ENCODE peak calls at places on chromosomes 13 and 19, in four cellular contexts. L, I, C and O are unnamed samples.

GRCh38 chr19:41696402-41697197 is 8.5 kb upstream of the CEACAM7 start:
- DNase-seq in L (no peak), I (no peak), C (no peak), O (no peak)

GRCh38 chr13:90708159-90708558 is 639.3 kb upstream of the MIR17HG start:
- DNase-seq in L (no peak), I (no peak), C (no peak), O (no peak)

GRCh38 chr13:97205971-97206370 is 16.2 kb upstream of the MBNL2 start:
- DNase-seq in L (no peak), I (no peak), C (no peak), O (no peak)

GRCh38 chr19:14150041-14150769 is 13.8 kb upstream of the ASF1B start:
- DNase-seq in L (peak), I (no peak), C (no peak), O (no peak)

GRCh38 chr13:101473458-101473857 is 21.0 kb downstream of the ITGBL1 start:
- DNase-seq in L (no peak), I (no peak), C (no peak), O (no peak)

GRCh38 chr13:34108396-34108795 is 290.4 kb downstream of the RFC3 start:
- DNase-seq in L (no peak), I (no peak), C (no peak), O (no peak)

GRCh38 chr19:46555684-46556083 is 45.4 kb upstream of the CALM3 start:
- DNase-seq in L (no peak), I (no peak), C (no peak), O (no peak)

GRCh38 chr19:5903054-5903501 is 512 bp downstream of the NDUFA11 start:
- DNase-seq in L (no peak), I (no peak), C (peak), O (no peak)

GRCh38 chr13:72383646-72384045 is 343.8 kb downstream of the MZT1 start:
- DNase-seq in L (no peak), I (no peak), C (no peak), O (no peak)

GRCh38 chr19:49591731-49592485 is 926 bp downstream of the PRR12 start:
- DNase-seq in L (peak), I (no peak), C (peak), O (no peak)

GRCh38 chr19:5850743-5851293 is 431 bp downstream of the FUT3 start:
- DNase-seq in L (peak), I (no peak), C (peak), O (no peak)

GRCh38 chr19:29690842-29691241 is 24.2 kb downstream of the C19orf12 start:
- DNase-seq in L (no peak), I (peak), C (peak), O (no peak)

DNA sequence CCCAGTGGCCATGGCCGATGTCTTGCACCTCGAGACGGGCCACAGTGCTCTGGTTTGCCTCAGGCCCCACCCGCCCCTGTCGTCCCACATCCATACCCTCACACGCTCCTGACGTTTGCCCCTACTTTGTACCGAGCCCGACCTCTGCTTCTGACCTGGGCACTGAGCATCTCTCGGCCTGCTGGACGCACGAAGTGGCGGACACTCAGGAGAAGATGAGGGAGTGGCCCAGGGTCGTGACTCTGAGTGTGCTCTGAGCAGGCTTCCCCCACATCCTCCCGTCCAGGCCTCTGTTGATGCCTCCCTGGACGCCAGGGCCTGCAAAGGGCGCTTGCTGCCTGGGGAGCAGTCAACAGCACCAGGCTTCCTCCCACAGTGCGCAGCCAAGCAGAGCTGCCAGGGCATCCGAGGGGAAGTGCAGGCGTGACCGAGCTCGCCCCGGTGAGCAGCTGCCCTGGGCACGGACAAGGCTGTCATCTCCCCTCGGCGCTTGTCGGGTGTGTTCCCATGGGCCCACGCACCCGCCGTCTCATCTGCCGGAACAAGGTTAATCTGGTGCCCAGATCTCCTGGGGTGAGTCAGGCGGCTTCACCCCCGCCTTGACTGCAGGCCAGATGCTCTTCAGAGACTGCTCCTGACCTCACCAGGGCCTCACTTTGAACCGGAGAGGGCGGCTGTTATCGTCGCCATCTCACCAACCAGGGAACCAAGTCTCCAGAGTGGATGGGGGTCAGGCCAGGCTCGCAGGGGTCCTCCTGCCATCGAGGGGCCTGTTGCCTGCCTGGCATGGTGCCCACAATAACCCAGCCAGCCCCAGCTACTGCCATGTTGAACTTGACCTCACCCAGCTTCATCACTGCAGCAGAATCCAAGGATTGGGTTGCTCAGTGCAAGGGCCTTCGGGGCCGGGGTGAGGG is 27.2 kb downstream of the COMP start:
- DNase-seq in L (peak), I (no peak), C (peak), O (no peak)
- TF ChIP-seq POLR2AphosphoS5 in L (peak), I (peak), C (no peak), O (no peak)

GRCh38 chr19:39471756-39472536 is 8.7 kb upstream of the TIMM50 start:
- DNase-seq in L (no peak), I (no peak), C (no peak), O (no peak)
- TF ChIP-seq SIN3A in L (no peak), I (no peak), C (no peak), O (no peak)

GRCh38 chr19:18057557-18057956 is 29.2 kb downstream of the IL12RB1 start:
- DNase-seq in L (no peak), I (no peak), C (no peak), O (no peak)
- TF ChIP-seq POLR2AphosphoS5 in L (no peak), I (no peak), C (no peak), O (no peak)

DNA sequence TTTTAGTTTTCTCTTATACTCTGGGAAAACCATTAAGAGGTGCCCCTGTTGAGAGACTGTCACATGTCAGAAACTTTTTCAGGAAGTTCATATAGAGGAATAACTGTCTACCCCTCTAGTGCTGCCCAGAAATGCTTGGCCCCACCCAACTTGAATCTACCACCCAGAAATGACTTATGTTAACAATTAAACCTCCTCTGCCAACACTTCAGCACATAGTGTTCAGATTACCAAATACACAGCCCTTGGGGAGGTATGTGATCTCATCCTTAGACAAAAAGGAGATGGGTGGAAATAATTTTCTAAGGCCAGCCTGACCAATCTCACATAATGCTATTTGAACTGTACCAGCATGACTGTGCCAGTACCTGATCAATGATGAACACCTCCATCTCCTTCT is 35.6 kb downstream of the CCDC169 start:
- DNase-seq in L (no peak), I (no peak), C (no peak), O (no peak)
- TF ChIP-seq SIN3A in L (no peak), I (no peak), C (no peak), O (no peak)

GRCh38 chr19:44747739-44748425 is 626 bp upstream of the BCL3 start:
- DNase-seq in L (peak), I (no peak), C (no peak), O (peak)
- TF ChIP-seq POLR2AphosphoS5 in L (no peak), I (no peak), C (no peak), O (no peak)